ENCODE peak calls at places on chromosome 2, in five cellular contexts. One of them, this sample, is unnamed.
A peak's percentile ranks its signal among the peaks of the same experiment; 100 is the strongest.

GRCh38 chr2:156156580-156156979 is 175.9 kb downstream of the NR4A2 start:
- DNase-seq in Peyer's patch: no peak
- DNase-seq in A549: no peak
- DNase-seq in spleen: no peak
- DNase-seq in HCT116: no peak
- DNase-seq in this sample: no peak

GRCh38 chr2:193695367-193695766 is 1500.6 kb upstream of the TMEFF2 start:
- DNase-seq in Peyer's patch: no peak
- DNase-seq in spleen: no peak
- DNase-seq in A549: no peak
- DNase-seq in HCT116: peak; percentile 22
- DNase-seq in this sample: no peak

GRCh38 chr2:227536445-227536844 is 62.2 kb upstream of the SCYGR2 start:
- DNase-seq in Peyer's patch: no peak
- DNase-seq in HCT116: no peak
- DNase-seq in spleen: no peak
- DNase-seq in A549: no peak
- DNase-seq in this sample: no peak

GRCh38 chr2:181234429-181235410 is 222.5 kb upstream of the ITGA4 start:
- DNase-seq in Peyer's patch: no peak
- DNase-seq in spleen: no peak
- DNase-seq in A549: no peak
- DNase-seq in HCT116: no peak
- DNase-seq in this sample: no peak

GRCh38 chr2:221529943-221530652 is 42.0 kb downstream of the EPHA4 start:
- DNase-seq in Peyer's patch: no peak
- DNase-seq in spleen: no peak
- DNase-seq in HCT116: no peak
- DNase-seq in A549: no peak
- DNase-seq in this sample: no peak

GRCh38 chr2:58767833-58768726 is 527.0 kb upstream of the FANCL start:
- DNase-seq in spleen: no peak
- DNase-seq in Peyer's patch: no peak
- DNase-seq in HCT116: no peak
- DNase-seq in A549: no peak
- DNase-seq in this sample: no peak

GRCh38 chr2:71462641-71463341 is 9.4 kb downstream of the DYSF start:
- DNase-seq in spleen: no peak
- DNase-seq in Peyer's patch: no peak
- DNase-seq in A549: no peak
- DNase-seq in HCT116: no peak
- DNase-seq in this sample: peak; percentile 87

GRCh38 chr2:142834003-142834402 is 43.5 kb upstream of the KYNU start:
- DNase-seq in HCT116: no peak
- DNase-seq in Peyer's patch: no peak
- DNase-seq in A549: no peak
- DNase-seq in spleen: no peak
- DNase-seq in this sample: no peak

GRCh38 chr2:72023678-72024390 is 123.8 kb downstream of the CYP26B1 start:
- DNase-seq in Peyer's patch: peak; percentile 14
- DNase-seq in HCT116: no peak
- DNase-seq in A549: no peak
- DNase-seq in spleen: no peak
- DNase-seq in this sample: peak; percentile 84

GRCh38 chr2:215920244-215921100 is 92.9 kb downstream of the MREG start:
- DNase-seq in HCT116: peak; percentile 65
- DNase-seq in spleen: no peak
- DNase-seq in A549: peak; percentile 24
- DNase-seq in Peyer's patch: peak; percentile 79
- DNase-seq in this sample: peak; percentile 78

GRCh38 chr2:151827564-151828142 is 568 bp downstream of the ARL5A start:
- DNase-seq in Peyer's patch: peak; percentile 55
- DNase-seq in HCT116: no peak
- DNase-seq in A549: peak; percentile 15
- DNase-seq in spleen: peak; percentile 80
- DNase-seq in this sample: no peak

GRCh38 chr2:241229563-241230401 is 41.3 kb downstream of the ANO7 start:
- DNase-seq in HCT116: no peak
- DNase-seq in spleen: peak; percentile 46
- DNase-seq in Peyer's patch: no peak
- DNase-seq in A549: no peak
- DNase-seq in this sample: no peak

GRCh38 chr2:220006152-220006551 is 378.7 kb downstream of the SLC4A3 start:
- DNase-seq in spleen: no peak
- DNase-seq in Peyer's patch: no peak
- DNase-seq in HCT116: no peak
- DNase-seq in A549: no peak
- DNase-seq in this sample: no peak

GRCh38 chr2:213253162-213253561 is 31.1 kb upstream of the SPAG16 start:
- DNase-seq in A549: no peak
- DNase-seq in HCT116: no peak
- DNase-seq in Peyer's patch: no peak
- DNase-seq in spleen: no peak
- DNase-seq in this sample: no peak

GRCh38 chr2:173205375-173205774 is 129.7 kb downstream of the MAP3K20 start:
- DNase-seq in Peyer's patch: peak; percentile 67
- DNase-seq in spleen: no peak
- DNase-seq in A549: no peak
- DNase-seq in HCT116: no peak
- DNase-seq in this sample: peak; percentile 95

GRCh38 chr2:227853204-227853629 is 18.2 kb upstream of the DAW1 start:
- DNase-seq in HCT116: no peak
- DNase-seq in spleen: no peak
- DNase-seq in Peyer's patch: no peak
- DNase-seq in A549: no peak
- DNase-seq in this sample: no peak

GRCh38 chr2:71947809-71948208 is 199.9 kb downstream of the CYP26B1 start:
- DNase-seq in A549: no peak
- DNase-seq in Peyer's patch: no peak
- DNase-seq in spleen: no peak
- DNase-seq in HCT116: no peak
- DNase-seq in this sample: peak; percentile 77

GRCh38 chr2:205734436-205734835 is 52.1 kb downstream of the NRP2 start:
- DNase-seq in HCT116: no peak
- DNase-seq in A549: no peak
- DNase-seq in Peyer's patch: no peak
- DNase-seq in spleen: no peak
- DNase-seq in this sample: no peak

GRCh38 chr2:227411320-227411989 is 23.7 kb upstream of the SCYGR1 start:
- DNase-seq in HCT116: no peak
- DNase-seq in Peyer's patch: no peak
- DNase-seq in spleen: no peak
- DNase-seq in A549: no peak
- DNase-seq in this sample: no peak

GRCh38 chr2:158967731-158968395 is 577 bp upstream of the TANC1 start:
- DNase-seq in Peyer's patch: peak; percentile 49
- DNase-seq in A549: no peak
- DNase-seq in spleen: no peak
- DNase-seq in HCT116: no peak
- DNase-seq in this sample: no peak

GRCh38 chr2:99448556-99448955 is 41.3 kb downstream of the REV1 start:
- DNase-seq in A549: no peak
- DNase-seq in Peyer's patch: no peak
- DNase-seq in spleen: no peak
- DNase-seq in HCT116: no peak
- DNase-seq in this sample: no peak

GRCh38 chr2:225165052-225165451 is 122.8 kb upstream of the DOCK10 start:
- DNase-seq in Peyer's patch: no peak
- DNase-seq in spleen: no peak
- DNase-seq in HCT116: no peak
- DNase-seq in A549: no peak
- DNase-seq in this sample: no peak

GRCh38 chr2:104758199-104758620 is 95.7 kb upstream of the POU3F3 start:
- DNase-seq in A549: no peak
- DNase-seq in spleen: no peak
- DNase-seq in HCT116: no peak
- DNase-seq in Peyer's patch: no peak
- DNase-seq in this sample: no peak

GRCh38 chr2:151782378-151783132 is 45.7 kb downstream of the ARL5A start:
- DNase-seq in HCT116: no peak
- DNase-seq in spleen: no peak
- DNase-seq in A549: no peak
- DNase-seq in Peyer's patch: no peak
- DNase-seq in this sample: no peak

GRCh38 chr2:101699191-101699938 is 1.9 kb downstream of the MAP4K4 start:
- DNase-seq in spleen: no peak
- DNase-seq in Peyer's patch: no peak
- DNase-seq in HCT116: no peak
- DNase-seq in A549: no peak
- DNase-seq in this sample: no peak

GRCh38 chr2:42234056-42234455 is 64.9 kb downstream of the EML4 start:
- DNase-seq in A549: no peak
- DNase-seq in spleen: no peak
- DNase-seq in Peyer's patch: no peak
- DNase-seq in HCT116: no peak
- DNase-seq in this sample: no peak

GRCh38 chr2:129877289-129877741 is 102.2 kb upstream of the RAB6C start:
- DNase-seq in A549: peak; percentile 86
- DNase-seq in spleen: peak; percentile 94
- DNase-seq in HCT116: peak; percentile 34
- DNase-seq in Peyer's patch: peak; percentile 94
- DNase-seq in this sample: peak; percentile 93

GRCh38 chr2:111029135-111029927 is 91.4 kb upstream of the BCL2L11 start:
- DNase-seq in HCT116: no peak
- DNase-seq in Peyer's patch: peak; percentile 53
- DNase-seq in spleen: no peak
- DNase-seq in A549: no peak
- DNase-seq in this sample: no peak

DNA sequence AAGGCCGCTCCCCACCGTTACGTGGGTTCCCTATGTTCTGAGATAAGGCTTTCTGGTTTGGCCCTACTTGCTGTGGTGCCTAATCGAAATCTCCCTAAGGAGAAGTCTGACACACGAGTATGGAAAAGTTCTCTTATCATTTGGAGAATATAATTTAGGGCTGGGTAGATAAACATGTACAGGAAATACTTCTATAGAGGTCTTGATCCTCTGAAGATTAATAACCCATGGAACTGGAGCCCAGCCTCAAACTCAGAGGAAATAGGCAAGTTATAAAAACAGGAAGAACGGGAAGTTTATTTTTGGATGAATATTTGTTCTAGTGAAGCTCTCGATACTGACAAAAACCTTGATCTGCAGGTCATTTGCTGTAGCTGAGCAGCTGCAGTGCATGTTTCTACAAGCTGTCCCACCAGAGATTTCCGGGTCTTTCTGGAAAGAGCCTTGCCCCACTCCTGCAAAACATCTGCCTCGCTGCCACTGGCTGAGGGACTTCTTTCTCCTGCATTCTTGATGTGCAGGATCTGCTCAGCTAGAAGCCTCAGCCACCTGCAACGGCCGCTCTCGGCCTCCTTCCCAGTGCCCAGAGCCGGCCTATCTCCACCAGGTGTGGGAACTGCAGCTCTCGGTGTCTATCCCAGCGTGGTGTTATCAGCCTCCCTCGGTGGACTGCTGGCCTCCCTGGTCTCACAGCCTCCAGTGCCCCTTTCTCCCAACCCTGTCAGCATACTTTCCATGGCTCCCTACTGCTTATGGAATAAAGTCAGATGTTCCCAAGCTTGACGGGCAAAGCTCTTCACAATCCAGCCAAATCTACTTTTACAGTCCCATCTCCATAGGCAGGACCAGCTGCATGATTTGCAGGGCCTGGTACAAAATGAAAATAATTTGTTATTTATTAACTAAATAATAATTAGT is 48.6 kb downstream of the SPRED2 start:
- DNase-seq in Peyer's patch: no peak
- DNase-seq in spleen: no peak
- DNase-seq in HCT116: no peak
- DNase-seq in A549: no peak
- DNase-seq in this sample: no peak
- TF ChIP-seq POLR2A in Peyer's patch: no peak
- TF ChIP-seq POLR2A in spleen: no peak
- TF ChIP-seq POLR2A in HCT116: no peak
- TF ChIP-seq POLR2A in A549: no peak
- TF ChIP-seq POLR2A in this sample: no peak

DNA sequence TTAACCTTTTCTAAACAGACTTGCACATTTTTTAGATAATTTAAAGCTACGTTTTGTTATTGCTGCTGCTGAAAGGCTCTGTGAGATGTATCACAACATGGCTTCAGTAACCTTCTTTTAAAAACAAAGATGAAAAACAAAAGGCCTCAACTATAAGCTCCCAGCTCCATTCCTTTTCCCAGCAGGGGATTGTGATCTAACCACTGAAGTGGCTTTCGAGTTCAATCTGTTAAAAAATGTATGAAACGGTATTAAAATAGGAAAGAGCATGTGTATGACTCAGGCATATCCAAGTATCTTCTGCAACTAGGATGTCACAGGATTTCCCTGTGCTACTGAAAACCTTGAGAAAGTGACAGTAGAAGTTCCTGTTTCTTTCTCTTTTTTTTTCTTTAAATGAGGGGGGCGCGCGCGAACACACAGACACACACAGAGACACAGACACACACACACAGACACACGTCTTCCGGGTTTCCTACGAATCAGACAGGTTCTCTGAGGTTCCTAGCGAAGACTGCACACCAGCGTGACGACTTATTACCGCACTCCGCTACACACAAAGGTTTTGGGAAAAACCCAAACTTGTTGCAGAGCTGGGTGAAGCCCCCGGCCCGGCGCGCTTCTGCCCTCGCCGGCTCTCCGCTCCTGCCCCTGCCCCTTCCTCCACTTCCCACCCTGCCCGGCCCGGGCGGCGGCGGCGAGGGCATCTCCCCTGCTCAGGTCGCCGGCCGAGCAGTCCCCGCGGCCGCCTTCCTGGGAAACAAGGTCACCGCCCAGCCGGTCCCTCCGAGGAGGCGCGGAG is 86.8 kb downstream of the RBMS1 start:
- DNase-seq in A549: peak; percentile 27
- DNase-seq in HCT116: peak; percentile 24
- DNase-seq in spleen: peak; percentile 94
- DNase-seq in Peyer's patch: peak; percentile 92
- DNase-seq in this sample: no peak
- TF ChIP-seq POLR2A in A549: peak; percentile 19
- TF ChIP-seq POLR2A in HCT116: no peak
- TF ChIP-seq POLR2A in spleen: peak; percentile 79
- TF ChIP-seq POLR2A in Peyer's patch: no peak
- TF ChIP-seq POLR2A in this sample: peak; percentile 54

DNA sequence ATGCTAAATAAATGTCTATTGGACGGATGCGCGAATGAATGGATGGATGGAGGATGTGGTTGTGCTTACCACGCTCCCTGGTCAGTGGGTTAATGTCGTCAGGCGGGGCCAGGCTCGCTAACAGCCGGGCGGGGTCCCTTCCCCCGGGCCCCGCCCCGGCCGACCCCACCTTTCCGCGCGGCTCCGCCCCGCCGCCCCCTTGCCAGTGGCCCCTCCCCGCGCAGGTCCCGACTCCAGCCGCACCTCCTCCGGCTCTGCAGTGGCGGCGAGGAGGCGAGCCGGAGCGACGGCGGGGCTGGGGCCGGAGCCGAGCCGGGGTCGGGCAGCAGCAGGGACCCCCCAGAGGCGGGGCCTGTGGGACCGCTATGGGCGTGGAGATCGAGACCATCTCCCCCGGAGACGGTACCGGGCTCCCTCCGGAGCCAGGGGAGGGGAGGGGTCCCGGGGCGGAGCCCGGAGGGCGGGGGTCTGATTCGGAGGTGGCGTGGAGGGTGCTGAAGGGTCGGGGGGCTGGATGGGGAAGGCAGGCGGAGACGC is at the start of gene FKBP1B:
- DNase-seq in spleen: peak; percentile 86
- DNase-seq in Peyer's patch: peak; percentile 87
- DNase-seq in A549: peak; percentile 40
- DNase-seq in HCT116: peak; percentile 41
- DNase-seq in this sample: no peak
- TF ChIP-seq POLR2A in spleen: no peak
- TF ChIP-seq POLR2A in Peyer's patch: peak; percentile 48
- TF ChIP-seq POLR2A in A549: peak; percentile 50
- TF ChIP-seq POLR2A in HCT116: no peak
- TF ChIP-seq POLR2A in this sample: no peak

GRCh38 chr2:20182241-20182931 is 42.5 kb downstream of the SDC1 start:
- DNase-seq in spleen: peak; percentile 59
- DNase-seq in HCT116: no peak
- DNase-seq in Peyer's patch: no peak
- DNase-seq in A549: peak; percentile 86
- DNase-seq in this sample: no peak
- TF ChIP-seq POLR2A in spleen: no peak
- TF ChIP-seq POLR2A in HCT116: no peak
- TF ChIP-seq POLR2A in Peyer's patch: no peak
- TF ChIP-seq POLR2A in A549: peak; percentile 3
- TF ChIP-seq POLR2A in this sample: no peak

This sample was measured in vagina.